ENCODE peak calls at places on chromosomes 4 and X, in four cellular contexts. One of them, this sample, is unnamed.
A peak's percentile ranks its signal among the peaks of the same experiment; 100 is the strongest.

GRCh38 chr4:183591301-183591700 is 67.7 kb downstream of the RWDD4 start:
- DNase-seq in stimulated activated CD4-positive, alpha-beta T cell treated with anti-CD3 and anti-CD28 coated beads, Interleukin-2, amount 100 ng/mL, for 24 hours: no peak
- DNase-seq in DMS 273 treated with DMSO at 0.1 percent for 48 hours: no peak
- DNase-seq in NCI-H2171: no peak
- DNase-seq in this sample: no peak

GRCh38 chr4:128979934-128980333 is 113.4 kb downstream of the SCLT1 start:
- DNase-seq in stimulated activated CD4-positive, alpha-beta T cell treated with anti-CD3 and anti-CD28 coated beads, Interleukin-2, amount 100 ng/mL, for 24 hours: no peak
- DNase-seq in DMS 273 treated with DMSO at 0.1 percent for 48 hours: peak; percentile 18
- DNase-seq in NCI-H2171: peak; percentile 17
- DNase-seq in this sample: no peak

GRCh38 chrX:20063716-20064351 is 52.9 kb downstream of the MAP7D2 start:
- DNase-seq in stimulated activated CD4-positive, alpha-beta T cell treated with anti-CD3 and anti-CD28 coated beads, Interleukin-2, amount 100 ng/mL, for 24 hours: no peak
- DNase-seq in DMS 273 treated with DMSO at 0.1 percent for 48 hours: no peak
- DNase-seq in NCI-H2171: no peak
- DNase-seq in this sample: no peak

GRCh38 chrX:52852110-52852872 is 15.6 kb downstream of the XAGE3 start:
- DNase-seq in stimulated activated CD4-positive, alpha-beta T cell treated with anti-CD3 and anti-CD28 coated beads, Interleukin-2, amount 100 ng/mL, for 24 hours: no peak
- DNase-seq in DMS 273 treated with DMSO at 0.1 percent for 48 hours: no peak
- DNase-seq in NCI-H2171: no peak
- DNase-seq in this sample: no peak

GRCh38 chr4:6464842-6465588 is 7.4 kb downstream of the PPP2R2C start:
- DNase-seq in stimulated activated CD4-positive, alpha-beta T cell treated with anti-CD3 and anti-CD28 coated beads, Interleukin-2, amount 100 ng/mL, for 24 hours: no peak
- DNase-seq in DMS 273 treated with DMSO at 0.1 percent for 48 hours: no peak
- DNase-seq in NCI-H2171: no peak
- DNase-seq in this sample: no peak

GRCh38 chrX:15497865-15498264 is 2.7 kb upstream of the BMX start:
- DNase-seq in stimulated activated CD4-positive, alpha-beta T cell treated with anti-CD3 and anti-CD28 coated beads, Interleukin-2, amount 100 ng/mL, for 24 hours: peak; percentile 55
- DNase-seq in DMS 273 treated with DMSO at 0.1 percent for 48 hours: peak; percentile 65
- DNase-seq in NCI-H2171: no peak
- DNase-seq in this sample: no peak

GRCh38 chr4:73452953-73453700 is 17.1 kb downstream of the AFP start:
- DNase-seq in stimulated activated CD4-positive, alpha-beta T cell treated with anti-CD3 and anti-CD28 coated beads, Interleukin-2, amount 100 ng/mL, for 24 hours: no peak
- DNase-seq in DMS 273 treated with DMSO at 0.1 percent for 48 hours: no peak
- DNase-seq in NCI-H2171: no peak
- DNase-seq in this sample: no peak

GRCh38 chr4:118684873-118685811 is at the start of gene METTL14:
- DNase-seq in stimulated activated CD4-positive, alpha-beta T cell treated with anti-CD3 and anti-CD28 coated beads, Interleukin-2, amount 100 ng/mL, for 24 hours: peak; percentile 91
- DNase-seq in DMS 273 treated with DMSO at 0.1 percent for 48 hours: peak; percentile 56
- DNase-seq in NCI-H2171: peak; percentile 73
- DNase-seq in this sample: peak; percentile 35

GRCh38 chr4:915041-915474 is 17.1 kb downstream of the GAK start:
- DNase-seq in stimulated activated CD4-positive, alpha-beta T cell treated with anti-CD3 and anti-CD28 coated beads, Interleukin-2, amount 100 ng/mL, for 24 hours: no peak
- DNase-seq in DMS 273 treated with DMSO at 0.1 percent for 48 hours: no peak
- DNase-seq in NCI-H2171: no peak
- DNase-seq in this sample: no peak

GRCh38 chr4:54058171-54058570 is 6.2 kb downstream of the CHIC2 start:
- DNase-seq in stimulated activated CD4-positive, alpha-beta T cell treated with anti-CD3 and anti-CD28 coated beads, Interleukin-2, amount 100 ng/mL, for 24 hours: no peak
- DNase-seq in DMS 273 treated with DMSO at 0.1 percent for 48 hours: no peak
- DNase-seq in NCI-H2171: no peak
- DNase-seq in this sample: no peak

GRCh38 chrX:154482786-154483185 is 3.6 kb downstream of the UBL4A start:
- DNase-seq in stimulated activated CD4-positive, alpha-beta T cell treated with anti-CD3 and anti-CD28 coated beads, Interleukin-2, amount 100 ng/mL, for 24 hours: no peak
- DNase-seq in DMS 273 treated with DMSO at 0.1 percent for 48 hours: no peak
- DNase-seq in NCI-H2171: no peak
- DNase-seq in this sample: no peak

GRCh38 chrX:139448996-139449395 is 81.5 kb upstream of the F9 start:
- DNase-seq in stimulated activated CD4-positive, alpha-beta T cell treated with anti-CD3 and anti-CD28 coated beads, Interleukin-2, amount 100 ng/mL, for 24 hours: no peak
- DNase-seq in DMS 273 treated with DMSO at 0.1 percent for 48 hours: no peak
- DNase-seq in NCI-H2171: no peak
- DNase-seq in this sample: no peak

GRCh38 chr4:61462451-61463326 is 262.6 kb downstream of the ADGRL3 start:
- DNase-seq in stimulated activated CD4-positive, alpha-beta T cell treated with anti-CD3 and anti-CD28 coated beads, Interleukin-2, amount 100 ng/mL, for 24 hours: no peak
- DNase-seq in DMS 273 treated with DMSO at 0.1 percent for 48 hours: no peak
- DNase-seq in NCI-H2171: no peak
- DNase-seq in this sample: no peak

GRCh38 chr4:183987529-183987946 is 82.4 kb downstream of the STOX2 start:
- DNase-seq in stimulated activated CD4-positive, alpha-beta T cell treated with anti-CD3 and anti-CD28 coated beads, Interleukin-2, amount 100 ng/mL, for 24 hours: no peak
- DNase-seq in DMS 273 treated with DMSO at 0.1 percent for 48 hours: no peak
- DNase-seq in NCI-H2171: peak; percentile 4
- DNase-seq in this sample: no peak

GRCh38 chrX:54695231-54695630 is 102.8 kb downstream of the ITIH6 start:
- DNase-seq in stimulated activated CD4-positive, alpha-beta T cell treated with anti-CD3 and anti-CD28 coated beads, Interleukin-2, amount 100 ng/mL, for 24 hours: no peak
- DNase-seq in DMS 273 treated with DMSO at 0.1 percent for 48 hours: no peak
- DNase-seq in NCI-H2171: no peak
- DNase-seq in this sample: no peak

GRCh38 chr4:43458293-43458692 is 565.8 kb downstream of the GRXCR1 start:
- DNase-seq in stimulated activated CD4-positive, alpha-beta T cell treated with anti-CD3 and anti-CD28 coated beads, Interleukin-2, amount 100 ng/mL, for 24 hours: no peak
- DNase-seq in DMS 273 treated with DMSO at 0.1 percent for 48 hours: no peak
- DNase-seq in NCI-H2171: no peak
- DNase-seq in this sample: no peak

GRCh38 chr4:159395693-159396092 is 292.8 kb downstream of the RAPGEF2 start:
- DNase-seq in stimulated activated CD4-positive, alpha-beta T cell treated with anti-CD3 and anti-CD28 coated beads, Interleukin-2, amount 100 ng/mL, for 24 hours: no peak
- DNase-seq in DMS 273 treated with DMSO at 0.1 percent for 48 hours: no peak
- DNase-seq in NCI-H2171: no peak
- DNase-seq in this sample: no peak

GRCh38 chr4:132123870-132124623 is 1025.0 kb upstream of the PCDH10 start:
- DNase-seq in stimulated activated CD4-positive, alpha-beta T cell treated with anti-CD3 and anti-CD28 coated beads, Interleukin-2, amount 100 ng/mL, for 24 hours: no peak
- DNase-seq in DMS 273 treated with DMSO at 0.1 percent for 48 hours: no peak
- DNase-seq in NCI-H2171: no peak
- DNase-seq in this sample: no peak

GRCh38 chrX:129772796-129773431 is 6.8 kb upstream of the SASH3 start:
- DNase-seq in stimulated activated CD4-positive, alpha-beta T cell treated with anti-CD3 and anti-CD28 coated beads, Interleukin-2, amount 100 ng/mL, for 24 hours: no peak
- DNase-seq in DMS 273 treated with DMSO at 0.1 percent for 48 hours: no peak
- DNase-seq in NCI-H2171: no peak
- DNase-seq in this sample: no peak

GRCh38 chr4:7004331-7004730 is 38.8 kb upstream of the TADA2B start:
- DNase-seq in stimulated activated CD4-positive, alpha-beta T cell treated with anti-CD3 and anti-CD28 coated beads, Interleukin-2, amount 100 ng/mL, for 24 hours: no peak
- DNase-seq in DMS 273 treated with DMSO at 0.1 percent for 48 hours: no peak
- DNase-seq in NCI-H2171: no peak
- DNase-seq in this sample: no peak

GRCh38 chr4:73187325-73187724 is 71.3 kb downstream of the ANKRD17 start:
- DNase-seq in stimulated activated CD4-positive, alpha-beta T cell treated with anti-CD3 and anti-CD28 coated beads, Interleukin-2, amount 100 ng/mL, for 24 hours: no peak
- DNase-seq in DMS 273 treated with DMSO at 0.1 percent for 48 hours: no peak
- DNase-seq in NCI-H2171: no peak
- DNase-seq in this sample: no peak

GRCh38 chr4:15681067-15681371 is 608 bp upstream of the FAM200B start:
- DNase-seq in stimulated activated CD4-positive, alpha-beta T cell treated with anti-CD3 and anti-CD28 coated beads, Interleukin-2, amount 100 ng/mL, for 24 hours: no peak
- DNase-seq in DMS 273 treated with DMSO at 0.1 percent for 48 hours: no peak
- DNase-seq in NCI-H2171: no peak
- DNase-seq in this sample: no peak

GRCh38 chr4:183611210-183611830 is 47.7 kb downstream of the RWDD4 start:
- DNase-seq in stimulated activated CD4-positive, alpha-beta T cell treated with anti-CD3 and anti-CD28 coated beads, Interleukin-2, amount 100 ng/mL, for 24 hours: no peak
- DNase-seq in DMS 273 treated with DMSO at 0.1 percent for 48 hours: no peak
- DNase-seq in NCI-H2171: no peak
- DNase-seq in this sample: no peak

GRCh38 chr4:7367894-7368293 is 66.8 kb downstream of the PSAPL1 start:
- DNase-seq in stimulated activated CD4-positive, alpha-beta T cell treated with anti-CD3 and anti-CD28 coated beads, Interleukin-2, amount 100 ng/mL, for 24 hours: no peak
- DNase-seq in DMS 273 treated with DMSO at 0.1 percent for 48 hours: no peak
- DNase-seq in NCI-H2171: no peak
- DNase-seq in this sample: no peak

This sample was measured in NCI-H524 treated with DMSO at 0.1 percent for 48 hours.